ENCODE peak calls at places on chromosomes 12 and 14, in five cellular contexts. I is NCI-H1436, O is HFF-Myc, S is caudate nucleus, C is hypothalamus. A is an unnamed sample.
A peak's percentile ranks its signal among the peaks of the same experiment; 100 is the strongest.

GRCh38 chr14:83556746-83557460 is 1973.0 kb upstream of the FLRT2 start:
- DNase-seq in I (no peak), O (peak; percentile 24), S (no peak), C (no peak), A (no peak)

GRCh38 chr14:92254786-92255185 is 68.2 kb upstream of the SLC24A4 start:
- DNase-seq in I (no peak), O (no peak), S (no peak), C (no peak), A (peak; percentile 21)

GRCh38 chr14:23454445-23454856 is 15.1 kb upstream of the NGDN start:
- DNase-seq in I (no peak), O (no peak), S (no peak), C (no peak), A (no peak)

GRCh38 chr12:94183702-94184379 is 35.5 kb downstream of the PLXNC1 start:
- DNase-seq in I (no peak), O (no peak), S (no peak), C (no peak), A (no peak)

GRCh38 chr14:42316746-42317145 is 710.1 kb downstream of the LRFN5 start:
- DNase-seq in I (no peak), O (no peak), S (no peak), C (no peak), A (no peak)

GRCh38 chr12:11580125-11580751 is 69.2 kb upstream of the ETV6 start:
- DNase-seq in I (no peak), O (peak; percentile 37), S (no peak), C (no peak), A (peak; percentile 14)

GRCh38 chr12:24668563-24668962 is 280.3 kb downstream of the BCAT1 start:
- DNase-seq in I (no peak), O (no peak), S (no peak), C (no peak), A (no peak)

GRCh38 chr12:124956571-124956970 is 32.4 kb downstream of the DHX37 start:
- DNase-seq in I (no peak), O (no peak), S (no peak), C (no peak), A (no peak)

GRCh38 chr12:97781342-97781741 is 318.7 kb downstream of the RMST start:
- DNase-seq in I (no peak), O (no peak), S (no peak), C (no peak), A (no peak)

GRCh38 chr14:74571901-74572828 is 39.9 kb downstream of the LTBP2 start:
- DNase-seq in I (no peak), O (peak; percentile 96), S (no peak), C (no peak), A (no peak)

GRCh38 chr14:22780105-22780679 is 13.7 kb downstream of the OXA1L start:
- DNase-seq in I (no peak), O (no peak), S (no peak), C (no peak), A (no peak)

GRCh38 chr14:71418591-71419245 is 511.5 kb downstream of the PCNX1 start:
- DNase-seq in I (no peak), O (peak; percentile 47), S (no peak), C (no peak), A (no peak)

GRCh38 chr12:645563-646071 is 17.6 kb downstream of the NINJ2 start:
- DNase-seq in I (no peak), O (no peak), S (no peak), C (no peak), A (peak; percentile 51)

GRCh38 chr14:49497725-49498348 is 88.3 kb downstream of the RPS29 start:
- DNase-seq in I (peak; percentile 52), O (peak; percentile 56), S (no peak), C (no peak), A (no peak)

GRCh38 chr12:81468206-81468605 is 290.9 kb downstream of the PPFIA2 start:
- DNase-seq in I (no peak), O (no peak), S (no peak), C (no peak), A (peak; percentile 4)